ENCODE peak calls at places on chromosome 17, in four cellular contexts. V is CD4-positive, alpha-beta T cell; W is A673; T is omental fat pad. Q is an unnamed sample.

GRCh38 chr17:31115168-31115567 is 20.4 kb downstream of the NF1 start:
- DNase-seq in V (no peak), W (peak), T (no peak), Q (no peak)

GRCh38 chr17:79102214-79102613 is 27.6 kb downstream of the ENGASE start:
- DNase-seq in V (no peak), W (no peak), T (no peak), Q (no peak)

GRCh38 chr17:73105448-73105847 is 13.0 kb upstream of the SLC39A11 start:
- DNase-seq in V (no peak), W (no peak), T (no peak), Q (no peak)

GRCh38 chr17:28946239-28946638 is 5.1 kb downstream of the PHF12 start:
- DNase-seq in V (no peak), W (peak), T (no peak), Q (no peak)

GRCh38 chr17:50491510-50491909 is 12.8 kb downstream of the RSAD1 start:
- DNase-seq in V (no peak), W (no peak), T (no peak), Q (no peak)

GRCh38 chr17:34307110-34307509 is 12.1 kb upstream of the CCL8 start:
- DNase-seq in V (no peak), W (no peak), T (no peak), Q (no peak)

GRCh38 chr17:56699186-56699895 is 105.8 kb downstream of the NOG start:
- DNase-seq in V (no peak), W (peak), T (no peak), Q (peak)

GRCh38 chr17:29115906-29116651 is 64.1 kb downstream of the MYO18A start:
- DNase-seq in V (no peak), W (peak), T (no peak), Q (no peak)

GRCh38 chr17:83201206-83202001 is 122.0 kb downstream of the METRNL start:
- DNase-seq in V (no peak), W (no peak), T (peak), Q (peak)

GRCh38 chr17:37483311-37484039 is 6.2 kb upstream of the DUSP14 start:
- DNase-seq in V (no peak), W (peak), T (no peak), Q (no peak)

GRCh38 chr17:72406501-72406900 is 285.7 kb downstream of the SOX9 start:
- DNase-seq in V (no peak), W (no peak), T (no peak), Q (no peak)

GRCh38 chr17:39015546-39015935 is 48.3 kb upstream of the FBXO47 start:
- DNase-seq in V (no peak), W (no peak), T (no peak), Q (no peak)

GRCh38 chr17:78624461-78625216 is 47.4 kb upstream of the DNAH17 start:
- DNase-seq in V (no peak), W (peak), T (no peak), Q (no peak)

GRCh38 chr17:12229315-12229714 is 208.6 kb downstream of the MAP2K4 start:
- DNase-seq in V (no peak), W (no peak), T (no peak), Q (no peak)

GRCh38 chr17:11294826-11295225 is 53.8 kb downstream of the SHISA6 start:
- DNase-seq in V (no peak), W (no peak), T (no peak), Q (no peak)

GRCh38 chr17:40818343-40818732 is 4.1 kb downstream of the KRT10 start:
- DNase-seq in V (no peak), W (no peak), T (no peak), Q (no peak)

GRCh38 chr17:17091856-17092756 is 49.8 kb downstream of the MPRIP start:
- DNase-seq in V (no peak), W (no peak), T (no peak), Q (no peak)

GRCh38 chr17:13346996-13347762 is 254.6 kb downstream of the HS3ST3A1 start:
- DNase-seq in V (no peak), W (peak), T (no peak), Q (no peak)

GRCh38 chr17:35243459-35244204 is 760 bp downstream of the SLFN5 start:
- DNase-seq in V (peak), W (peak), T (peak), Q (peak)

GRCh38 chr17:29179232-29180036 is 764 bp downstream of the MYO18A start:
- DNase-seq in V (no peak), W (no peak), T (no peak), Q (peak)

GRCh38 chr17:74451557-74451956 is 14.9 kb upstream of the CD300A start:
- DNase-seq in V (no peak), W (no peak), T (no peak), Q (no peak)

GRCh38 chr17:18921912-18922451 is 30.0 kb upstream of the SLC5A10 start:
- DNase-seq in V (no peak), W (no peak), T (no peak), Q (no peak)

GRCh38 chr17:61326330-61326729 is 73.3 kb upstream of the TBX2 start:
- DNase-seq in V (no peak), W (no peak), T (no peak), Q (no peak)

GRCh38 chr17:44079877-44080821 is 9.6 kb downstream of the G6PC3 start:
- DNase-seq in V (no peak), W (no peak), T (no peak), Q (no peak)

GRCh38 chr17:75755205-75755901 is 9.6 kb downstream of the GALK1 start:
- DNase-seq in V (no peak), W (no peak), T (no peak), Q (no peak)

GRCh38 chr17:42281571-42282096 is 5.4 kb upstream of the STAT5B start:
- DNase-seq in V (no peak), W (no peak), T (peak), Q (no peak)

GRCh38 chr17:21014498-21014897 is 28.3 kb downstream of the USP22 start:
- DNase-seq in V (no peak), W (no peak), T (no peak), Q (no peak)
- TF ChIP-seq CTCF in V (no peak), W (no peak), T (no peak), Q (no peak)

GRCh38 chr17:59863607-59864006 is 29.1 kb downstream of the TUBD1 start:
- DNase-seq in V (no peak), W (no peak), T (no peak), Q (no peak)

GRCh38 chr17:59856859-59857794 is 35.6 kb downstream of the TUBD1 start:
- DNase-seq in V (no peak), W (no peak), T (no peak), Q (no peak)

GRCh38 chr17:59858167-59858790 is 34.5 kb downstream of the TUBD1 start:
- DNase-seq in V (no peak), W (no peak), T (no peak), Q (no peak)

DNA sequence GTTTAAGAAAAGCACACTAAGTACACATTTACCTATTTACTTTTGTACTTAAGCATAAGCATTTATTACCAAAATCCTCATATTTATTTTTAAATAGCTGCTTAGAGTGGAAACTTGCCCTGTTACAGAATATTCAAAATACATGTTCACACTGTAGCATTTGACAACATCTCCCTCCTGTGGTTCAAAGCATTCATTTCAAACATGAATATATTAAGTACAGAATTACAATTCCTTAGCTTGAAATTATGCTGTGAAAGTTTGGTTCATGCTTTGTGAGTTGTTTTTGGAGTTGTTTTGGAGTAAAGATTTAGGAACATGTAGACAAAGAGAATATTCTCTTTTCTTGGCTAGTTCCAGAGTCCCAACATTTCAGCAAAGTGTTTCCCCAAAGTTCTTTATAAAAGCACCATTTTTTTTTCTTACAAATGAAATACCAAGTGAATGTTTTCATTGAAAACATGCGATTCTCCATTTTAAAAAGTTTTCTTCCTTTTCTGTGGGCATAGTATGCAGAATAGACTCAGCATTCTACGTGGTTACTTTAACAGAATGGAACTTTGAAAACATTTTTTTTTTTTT is 33.2 kb downstream of the TUBD1 start:
- DNase-seq in V (no peak), W (peak), T (no peak), Q (no peak)
- TF ChIP-seq CTCF in V (peak), W (peak), T (no peak), Q (no peak)

GRCh38 chr17:7446669-7447068 is 1.8 kb downstream of the CHRNB1 start:
- DNase-seq in V (no peak), W (no peak), T (no peak), Q (no peak)

GRCh38 chr17:7442142-7442541 is 2.7 kb upstream of the CHRNB1 start:
- DNase-seq in V (no peak), W (no peak), T (no peak), Q (no peak)

GRCh38 chr17:7443499-7444485 is 1.1 kb upstream of the CHRNB1 start:
- DNase-seq in V (no peak), W (no peak), T (no peak), Q (no peak)

GRCh38 chr17:7444682-7445010 is 215 bp upstream of the CHRNB1 start:
- DNase-seq in V (no peak), W (no peak), T (no peak), Q (no peak)

GRCh38 chr17:7445011-7445927 is at the start of gene CHRNB1:
- DNase-seq in V (peak), W (peak), T (peak), Q (peak)
- TF ChIP-seq CTCF in V (no peak), W (no peak), T (no peak), Q (no peak)

GRCh38 chr17:1095853-1096675 is 83.7 kb downstream of the ABR start:
- DNase-seq in V (no peak), W (no peak), T (no peak), Q (no peak)
- TF ChIP-seq CTCF in V (no peak), W (no peak), T (no peak), Q (no peak)

GRCh38 chr17:68785565-68786486 is 169.4 kb downstream of the ABCA8 start:
- DNase-seq in V (no peak), W (peak), T (no peak), Q (no peak)
- TF ChIP-seq CTCF in V (no peak), W (peak), T (no peak), Q (no peak)

DNA sequence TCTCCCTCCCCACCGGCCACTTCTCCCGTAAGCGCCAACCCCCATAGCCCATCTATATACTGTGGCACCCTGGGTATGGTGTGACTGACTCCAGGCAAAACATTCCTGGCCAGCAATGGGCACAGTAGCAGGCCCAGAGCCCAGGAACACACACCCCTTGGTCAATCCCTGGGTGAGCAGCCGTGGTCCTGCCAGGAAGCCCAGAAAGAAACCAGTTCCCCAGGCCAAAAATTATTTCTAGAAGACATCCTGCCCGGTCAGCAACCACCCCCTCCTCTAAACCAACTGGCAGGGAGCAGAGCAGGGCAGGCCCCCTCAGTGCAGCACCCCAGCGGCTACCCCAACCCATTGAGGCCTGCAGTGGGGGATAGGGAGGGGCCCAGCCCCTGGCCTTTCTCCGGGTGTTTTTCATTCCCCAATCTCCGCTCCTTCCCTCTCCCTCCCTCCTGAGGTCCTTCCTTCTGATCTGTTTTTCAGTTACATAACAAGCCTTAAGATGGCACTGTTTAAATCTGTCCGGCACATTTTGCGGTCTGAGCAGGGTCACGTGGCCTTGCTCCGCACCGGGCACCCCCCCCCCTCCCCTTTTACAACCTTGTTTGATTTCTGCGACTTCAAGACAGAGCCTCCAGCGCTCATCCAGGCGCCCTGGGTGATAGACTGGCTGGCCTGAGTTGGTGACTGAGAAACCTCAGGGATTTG is 2.0 kb downstream of the NPTX1 start:
- DNase-seq in V (no peak), W (peak), T (no peak), Q (no peak)
- TF ChIP-seq CTCF in V (peak), W (peak), T (no peak), Q (no peak)

DNA sequence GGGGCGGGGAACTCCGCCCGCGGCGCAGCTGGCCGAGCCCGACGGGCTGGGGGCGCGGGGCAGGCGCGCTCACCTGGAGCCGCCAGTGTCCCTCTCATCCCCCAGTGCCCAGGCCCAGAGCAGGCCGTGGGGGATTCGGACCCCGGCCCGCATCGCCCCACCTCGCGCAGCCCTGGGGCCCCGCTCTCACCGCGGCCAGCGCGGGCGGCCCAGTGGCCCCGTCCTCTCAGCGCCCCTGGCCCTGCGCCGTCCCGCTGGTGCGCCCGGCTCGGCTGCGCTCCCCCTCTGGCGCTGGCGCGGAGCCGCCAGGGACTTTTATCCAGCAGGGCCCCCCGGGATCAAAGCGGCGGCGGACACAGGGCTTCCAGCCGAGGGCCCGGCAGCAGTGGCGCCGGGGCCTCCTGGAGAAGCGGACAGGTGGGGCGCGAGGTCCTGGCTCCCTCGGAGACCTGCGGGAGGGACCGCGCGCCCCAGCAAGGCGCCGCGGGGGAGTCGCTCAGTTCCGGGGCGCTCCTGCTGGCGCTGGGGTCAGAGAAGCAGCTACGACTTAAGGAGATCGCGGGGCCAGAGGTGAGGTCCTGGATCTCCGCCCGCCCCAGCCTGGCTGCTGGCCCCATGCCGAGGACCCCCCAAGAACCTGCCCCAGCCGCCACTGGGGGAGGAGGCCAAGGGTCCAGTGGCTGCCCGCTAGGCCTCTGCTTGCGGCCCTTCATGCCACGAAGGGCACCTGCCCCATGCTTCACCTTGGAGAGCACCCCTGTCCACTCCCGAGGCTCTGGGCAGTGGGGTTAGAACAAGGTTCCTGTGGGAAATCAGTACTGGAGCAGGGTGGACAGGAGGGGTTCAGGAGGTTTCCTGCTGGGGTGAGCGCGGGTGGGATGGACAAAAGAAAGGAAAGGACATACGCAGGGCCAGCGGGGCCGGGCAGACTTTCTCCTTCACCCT is 839 bp upstream of the NOTUM start:
- DNase-seq in V (no peak), W (no peak), T (no peak), Q (no peak)
- TF ChIP-seq CTCF in V (no peak), W (no peak), T (no peak), Q (no peak)

Q was measured in endothelial cell.